ENCODE peak calls at places on chromosomes 13 and 19, in six cellular contexts. G, W, F, V, D and R are unnamed samples.

GRCh38 chr13:34349091-34349722 is 531.3 kb downstream of the RFC3 start:
- DNase-seq in W (peak; percentile 77), F (peak; percentile 72), D (no peak), G (peak; percentile 59), V (peak; percentile 94), R (peak; percentile 44)

GRCh38 chr13:97139704-97140103 is 82.4 kb upstream of the MBNL2 start:
- DNase-seq in G (no peak), V (no peak), W (no peak), F (no peak), D (no peak), R (no peak)

GRCh38 chr13:30400376-30400775 is 21.9 kb upstream of the UBE2L5 start:
- DNase-seq in D (no peak), W (no peak), G (no peak), F (no peak), V (no peak), R (no peak)

GRCh38 chr13:102100234-102100633 is 301.6 kb downstream of the FGF14 start:
- DNase-seq in G (no peak), W (no peak), F (no peak), V (no peak), D (no peak), R (no peak)

GRCh38 chr19:35045667-35046300 is 4.3 kb downstream of the HPN start:
- DNase-seq in F (no peak), D (no peak), W (no peak), V (peak; percentile 51), G (peak; percentile 63), R (no peak)

GRCh38 chr13:24119593-24120508 is 40.7 kb upstream of the SPATA13 start:
- DNase-seq in D (no peak), V (peak; percentile 59), G (no peak), F (no peak), W (no peak), R (no peak)

GRCh38 chr13:102580552-102581169 is 16.1 kb upstream of the TPP2 start:
- DNase-seq in F (peak; percentile 8), V (peak; percentile 83), G (peak; percentile 86), W (peak; percentile 38), D (peak; percentile 76), R (no peak)

GRCh38 chr19:35751839-35752745 is 3.7 kb downstream of the LIN37 start:
- DNase-seq in V (no peak), F (no peak), W (no peak), D (no peak), G (no peak), R (no peak)

GRCh38 chr19:37928527-37929286 is 21.7 kb downstream of the SIPA1L3 start:
- DNase-seq in D (no peak), F (no peak), V (no peak), W (no peak), G (no peak), R (no peak)